ENCODE peak calls at places on chromosomes 6 and 20, in ten cellular contexts. Y is fibroblast of lung, L is HCT116, B is astrocyte, Q is HepG2, C is neural progenitor cell, D is mammary epithelial cell, V is H9, W is GM23248, P is SK-N-SH. F is an unnamed sample.

GRCh38 chr6:25883536-25883935 is 9.5 kb upstream of the SLC17A3 start:
- DNase-seq in Y (peak; percentile 9), L (no peak), B (no peak), Q (no peak), C (no peak), D (no peak), V (no peak), W (peak; percentile 22), P (no peak), F (no peak)

GRCh38 chr20:17680836-17681740 is 954 bp downstream of the RRBP1 start:
- DNase-seq in Y (peak; percentile 76), L (no peak), B (peak; percentile 34), Q (peak; percentile 58), C (peak; percentile 91), D (peak; percentile 63), V (peak; percentile 80), W (peak; percentile 90), P (peak; percentile 95), F (peak; percentile 76)

GRCh38 chr6:40417031-40417430 is 170.1 kb downstream of the LRFN2 start:
- DNase-seq in Y (no peak), L (no peak), B (no peak), Q (no peak), C (no peak), D (no peak), V (no peak), W (no peak), P (no peak), F (no peak)

GRCh38 chr6:17395112-17395511 is 1.7 kb downstream of the CAP2 start:
- DNase-seq in Y (no peak), L (no peak), B (no peak), Q (peak; percentile 55), C (no peak), D (no peak), V (no peak), W (no peak), P (no peak), F (no peak)

GRCh38 chr20:41135187-41135887 is 2.0 kb upstream of the PLCG1 start:
- DNase-seq in Y (no peak), L (peak; percentile 32), B (no peak), Q (peak; percentile 70), C (peak; percentile 74), D (peak; percentile 37), V (peak; percentile 81), W (peak; percentile 41), P (peak; percentile 59), F (peak; percentile 71)

GRCh38 chr6:4358414-4359107 is 223.2 kb upstream of the ECI2 start:
- DNase-seq in Y (peak; percentile 99), L (peak; percentile 98), B (peak; percentile 100), Q (peak; percentile 88), C (peak; percentile 24), D (peak; percentile 100), V (peak; percentile 85), W (peak; percentile 100), P (peak; percentile 25), F (no peak)

GRCh38 chr6:67722861-67723261 is 912.2 kb upstream of the ADGRB3 start:
- DNase-seq in Y (no peak), L (no peak), B (no peak), Q (no peak), C (no peak), D (no peak), V (no peak), W (no peak), P (no peak), F (no peak)

GRCh38 chr6:95489185-95489863 is 88.0 kb upstream of the MANEA start:
- DNase-seq in Y (no peak), L (no peak), B (no peak), Q (no peak), C (no peak), D (no peak), V (no peak), W (no peak), P (no peak), F (no peak)

GRCh38 chr6:56852611-56853010 is 102.3 kb upstream of the BEND6 start:
- DNase-seq in Y (no peak), L (no peak), B (peak; percentile 35), Q (no peak), C (peak; percentile 60), D (no peak), V (no peak), W (no peak), P (no peak), F (no peak)

GRCh38 chr6:3419624-3420272 is 37.1 kb downstream of the SLC22A23 start:
- DNase-seq in Y (peak; percentile 37), L (no peak), B (peak; percentile 76), Q (peak; percentile 87), C (no peak), D (peak; percentile 79), V (no peak), W (peak; percentile 96), P (no peak), F (no peak)

GRCh38 chr20:11409526-11409925 is 508.2 kb upstream of the BTBD3 start:
- DNase-seq in Y (no peak), L (no peak), B (no peak), Q (no peak), C (no peak), D (no peak), V (no peak), W (no peak), P (no peak), F (no peak)

DNA sequence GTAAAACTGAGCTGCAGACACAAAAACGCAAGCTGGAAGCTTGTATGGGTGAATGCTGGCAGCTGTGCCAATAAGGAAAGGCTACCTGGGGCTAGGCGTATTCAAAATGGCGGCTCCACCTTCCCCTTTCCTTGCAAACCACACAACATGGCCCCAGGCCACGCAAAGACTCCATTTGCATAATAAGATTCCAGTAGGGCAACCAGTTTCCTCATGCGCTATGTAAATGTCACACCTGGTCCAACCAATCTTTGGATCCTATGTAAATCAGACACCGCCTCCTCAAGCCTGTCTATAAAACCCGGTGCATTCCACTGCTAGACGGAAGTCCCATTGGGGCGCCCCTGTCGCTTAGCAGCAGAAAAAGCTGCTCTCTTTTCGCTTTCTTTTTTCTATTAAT is 505.9 kb upstream of the BTBD3 start:
- DNase-seq in Y (no peak), L (no peak), B (no peak), Q (no peak), C (peak; percentile 69), D (no peak), V (peak; percentile 32), W (no peak), P (no peak), F (no peak)
- H3K4me2 ChIP-seq in Y (no peak overlapping the region), L (no peak overlapping the region), B (no peak overlapping the region), Q (no peak overlapping the region), C (peak overlapping the region; percentile 1), D (no peak overlapping the region), V (no peak overlapping the region), W (no peak overlapping the region), P (no peak overlapping the region), F (no peak overlapping the region)

DNA sequence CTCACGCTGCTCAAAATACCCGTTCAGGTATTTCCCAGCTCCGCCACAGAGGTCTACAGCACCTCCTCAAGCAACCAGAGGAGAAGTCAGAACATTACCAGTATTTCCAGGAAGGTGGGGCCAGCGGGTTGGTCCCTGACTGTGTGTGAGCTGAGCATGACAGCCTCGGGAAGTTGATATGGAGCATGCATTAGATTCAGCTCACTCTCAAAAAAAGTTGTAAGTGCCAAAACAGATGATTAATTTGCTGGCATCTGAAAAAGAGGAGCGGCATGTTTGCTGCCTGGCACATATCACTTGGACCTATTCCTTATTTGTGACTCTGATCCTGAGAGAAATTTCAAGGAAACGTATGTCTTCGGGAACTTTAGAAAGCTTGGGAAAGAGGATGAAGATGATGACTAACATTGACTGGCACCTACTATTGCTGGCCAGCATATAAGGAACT is 32.3 kb downstream of the ELOVL2 start:
- DNase-seq in Y (no peak), L (peak; percentile 52), B (no peak), Q (peak; percentile 80), C (no peak), D (no peak), V (peak; percentile 67), W (peak; percentile 53), P (no peak), F (no peak)
- H3K4me2 ChIP-seq in Y (no peak overlapping the region), L (peak overlapping the region; percentile 38), B (no peak overlapping the region), Q (peak overlapping the region; percentile 84), C (no peak overlapping the region), D (no peak overlapping the region), V (no peak overlapping the region), W (peak overlapping the region; percentile 57), P (no peak overlapping the region), F (no peak overlapping the region)

DNA sequence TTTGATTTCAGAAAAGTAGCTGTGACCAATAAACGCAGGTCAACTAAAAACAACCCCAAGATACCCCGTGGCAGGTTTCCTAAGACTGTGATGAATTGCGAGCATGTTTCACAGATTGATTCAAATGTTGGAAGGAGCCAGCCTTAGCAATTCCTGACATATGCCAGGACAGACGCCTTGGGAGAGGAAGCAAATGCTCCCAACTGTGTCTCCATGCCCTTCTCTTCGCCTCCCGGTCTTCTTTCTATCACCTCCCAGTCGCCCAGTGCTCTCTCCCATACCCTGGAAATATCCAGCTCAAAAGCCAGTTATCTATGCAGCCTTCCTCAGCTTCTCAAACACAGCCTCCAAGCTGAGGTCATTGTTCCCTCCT is 32.0 kb downstream of the KIAA0319 start:
- DNase-seq in Y (no peak), L (no peak), B (no peak), Q (no peak), C (no peak), D (no peak), V (no peak), W (no peak), P (no peak), F (no peak)
- H3K4me2 ChIP-seq in Y (no peak overlapping the region), L (no peak overlapping the region), B (no peak overlapping the region), Q (no peak overlapping the region), C (no peak overlapping the region), D (no peak overlapping the region), V (no peak overlapping the region), W (no peak overlapping the region), P (no peak overlapping the region), F (no peak overlapping the region)

GRCh38 chr20:36887779-36888133 is 11.8 kb downstream of the TLDC2 start:
- DNase-seq in Y (no peak), L (no peak), B (no peak), Q (no peak), C (peak; percentile 31), D (no peak), V (no peak), W (peak; percentile 52), P (no peak), F (no peak)

GRCh38 chr20:36893801-36894200 is 17.9 kb downstream of the TLDC2 start:
- DNase-seq in Y (no peak), L (no peak), B (no peak), Q (no peak), C (no peak), D (no peak), V (no peak), W (no peak), P (no peak), F (no peak)

GRCh38 chr20:36890586-36890985 is 14.6 kb downstream of the TLDC2 start:
- DNase-seq in Y (no peak), L (no peak), B (no peak), Q (no peak), C (no peak), D (no peak), V (no peak), W (no peak), P (no peak), F (no peak)

GRCh38 chr20:36888880-36889516 is 13.1 kb downstream of the TLDC2 start:
- DNase-seq in Y (no peak), L (no peak), B (no peak), Q (no peak), C (no peak), D (no peak), V (no peak), W (no peak), P (no peak), F (no peak)

DNA sequence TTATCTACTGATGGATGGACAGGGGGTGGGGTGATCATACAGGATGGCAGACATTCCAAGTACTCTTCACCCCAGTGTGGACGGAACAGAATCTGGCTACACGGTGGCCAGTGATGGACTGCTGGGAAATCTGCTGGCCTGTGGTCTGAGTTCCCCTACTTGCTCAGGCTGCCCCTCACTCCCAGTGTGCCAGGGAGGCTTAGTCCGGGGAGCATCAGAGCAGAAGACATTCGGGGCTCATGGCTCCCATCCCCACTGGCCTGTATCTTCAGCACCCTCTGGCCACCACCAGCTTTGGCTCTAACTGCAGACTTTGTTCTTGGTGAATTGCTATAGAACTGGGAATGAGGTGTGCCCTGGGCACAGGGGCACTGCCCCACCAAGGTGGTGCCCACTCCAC is 15.3 kb downstream of the TLDC2 start:
- DNase-seq in Y (no peak), L (no peak), B (no peak), Q (no peak), C (no peak), D (no peak), V (no peak), W (no peak), P (no peak), F (no peak)
- H3K4me2 ChIP-seq in Y (no peak overlapping the region), L (no peak overlapping the region), B (no peak overlapping the region), Q (no peak overlapping the region), C (no peak overlapping the region), D (no peak overlapping the region), V (no peak overlapping the region), W (no peak overlapping the region), P (no peak overlapping the region), F (no peak overlapping the region)

F was measured in DND-41.